ENCODE peak calls at places on chromosomes 5 and 9, in nine cellular contexts. B is NCI-H2107; H is stimulated activated CD4-positive, alpha-beta T cell treated with anti-CD3 and anti-CD28 coated beads, Interleukin-1b, Interleukin-23, amount 100 ng/mL, for 4 hours; E is GM12892; F is iPS-NIHi11; I is kidney; O is NCI-H345; S is GM10248; M is activated CD8-positive, alpha-beta T cell treated with anti-CD3 and anti-CD28 coated beads, Interleukin-2, amount 10 ng/mL, durations not matched to agents 7 days and 5 days. D is an unnamed sample.
A peak's percentile ranks its signal among the peaks of the same experiment; 100 is the strongest.

GRCh38 chr5:52579391-52579790 is 208.3 kb upstream of the ITGA1 start:
- DNase-seq in B (no peak), H (no peak), E (no peak), F (no peak), I (no peak), O (peak; percentile 8), S (no peak), M (no peak), D (no peak)

GRCh38 chr9:34252016-34252415 is 73.2 kb downstream of the UBAP1 start:
- DNase-seq in B (no peak), H (no peak), E (no peak), F (no peak), I (no peak), O (no peak), S (no peak), M (no peak), D (peak; percentile 61)

GRCh38 chr5:31186672-31187267 is 6.7 kb upstream of the CDH6 start:
- DNase-seq in B (no peak), H (no peak), E (no peak), F (peak; percentile 46), I (no peak), O (peak; percentile 45), S (peak; percentile 29), M (no peak), D (peak; percentile 43)

GRCh38 chr9:130406278-130406895 is 38.4 kb upstream of the ASS1 start:
- DNase-seq in B (no peak), H (no peak), E (no peak), F (no peak), I (no peak), O (no peak), S (no peak), M (no peak), D (no peak)

GRCh38 chr5:65366655-65367054 is 115.1 kb downstream of the ADAMTS6 start:
- DNase-seq in B (no peak), H (no peak), E (no peak), F (no peak), I (peak; percentile 20), O (no peak), S (no peak), M (no peak), D (no peak)

GRCh38 chr5:80864706-80865435 is 95.3 kb upstream of the RASGRF2 start:
- DNase-seq in B (no peak), H (no peak), E (no peak), F (no peak), I (no peak), O (no peak), S (peak; percentile 19), M (no peak), D (no peak)

GRCh38 chr9:107847977-107848376 is 358.4 kb upstream of the KLF4 start:
- DNase-seq in B (no peak), H (no peak), E (no peak), F (no peak), I (no peak), O (no peak), S (no peak), M (no peak), D (peak; percentile 61)

GRCh38 chr9:98404157-98404695 is 148.8 kb upstream of the TBC1D2 start:
- DNase-seq in B (no peak), H (no peak), E (no peak), F (no peak), I (no peak), O (no peak), S (no peak), M (no peak), D (no peak)

GRCh38 chr5:176823869-176824412 is 13.6 kb downstream of the UNC5A start:
- DNase-seq in B (no peak), H (no peak), E (no peak), F (peak; percentile 77), I (no peak), O (no peak), S (no peak), M (no peak), D (no peak)

GRCh38 chr5:141838326-141839014 is 39.7 kb downstream of the PCDH1 start:
- DNase-seq in B (no peak), H (no peak), E (no peak), F (no peak), I (peak; percentile 53), O (no peak), S (no peak), M (no peak), D (no peak)

GRCh38 chr9:137116027-137116507 is 1.5 kb upstream of the DPP7 start:
- DNase-seq in B (no peak), H (no peak), E (no peak), F (no peak), I (no peak), O (no peak), S (peak; percentile 3), M (no peak), D (no peak)

GRCh38 chr9:134689320-134690181 is 47.9 kb downstream of the COL5A1 start:
- DNase-seq in B (no peak), H (no peak), E (peak; percentile 69), F (peak; percentile 94), I (peak; percentile 80), O (peak; percentile 46), S (peak; percentile 71), M (peak; percentile 23), D (peak; percentile 53)

GRCh38 chr5:18433336-18433735 is 799.1 kb downstream of the TAF11L14 start:
- DNase-seq in B (no peak), H (no peak), E (no peak), F (no peak), I (no peak), O (peak; percentile 43), S (no peak), M (no peak), D (no peak)

GRCh38 chr9:119117409-119117808 is 251.8 kb downstream of the BRINP1 start:
- DNase-seq in B (no peak), H (no peak), E (no peak), F (no peak), I (no peak), O (no peak), S (no peak), M (no peak), D (no peak)

GRCh38 chr5:75951158-75951557 is 132.0 kb upstream of the SV2C start:
- DNase-seq in B (no peak), H (no peak), E (no peak), F (no peak), I (no peak), O (peak; percentile 22), S (no peak), M (no peak), D (no peak)

GRCh38 chr9:87498046-87498815 is 564 bp downstream of the DAPK1 start:
- DNase-seq in B (no peak), H (no peak), E (peak; percentile 40), F (peak; percentile 75), I (peak; percentile 89), O (peak; percentile 9), S (peak; percentile 52), M (no peak), D (peak; percentile 56)

GRCh38 chr5:112921031-112921832 is 795 bp downstream of the REEP5 start:
- DNase-seq in B (no peak), H (peak; percentile 49), E (peak; percentile 49), F (peak; percentile 77), I (peak; percentile 89), O (peak; percentile 67), S (peak; percentile 73), M (peak; percentile 63), D (peak; percentile 63)

GRCh38 chr9:101354765-101355708 is 29.8 kb downstream of the BAAT start:
- DNase-seq in B (no peak), H (no peak), E (no peak), F (no peak), I (no peak), O (no peak), S (no peak), M (no peak), D (no peak)

GRCh38 chr5:177334155-177334551 is 17.3 kb downstream of the LMAN2 start:
- DNase-seq in B (no peak), H (no peak), E (no peak), F (no peak), I (peak; percentile 66), O (no peak), S (no peak), M (no peak), D (no peak)

GRCh38 chr9:5688109-5688508 is 59.2 kb downstream of the RIC1 start:
- DNase-seq in B (no peak), H (no peak), E (no peak), F (no peak), I (no peak), O (no peak), S (no peak), M (no peak), D (peak; percentile 49)

GRCh38 chr9:76984476-76984875 is 35.0 kb upstream of the FOXB2 start:
- DNase-seq in B (no peak), H (no peak), E (no peak), F (no peak), I (no peak), O (no peak), S (no peak), M (no peak), D (no peak)

GRCh38 chr9:120935383-120935857 is 8.8 kb upstream of the TRAF1 start:
- DNase-seq in B (peak; percentile 83), H (no peak), E (no peak), F (peak; percentile 38), I (peak; percentile 97), O (peak; percentile 96), S (no peak), M (peak; percentile 42), D (peak; percentile 95)

D was measured in fibroblast of lung.